ENCODE peak calls at places on chromosomes 1 and 21, in ten cellular contexts. One of them, this sample, is unnamed.

GRCh38 chr1:26701266-26701994 is 5.6 kb downstream of the ARID1A start:
- DNase-seq in Right ventricle myocardium superior: no peak
- DNase-seq in cerebellum: no peak
- DNase-seq in H9: no peak
- DNase-seq in tibial artery: no peak
- DNase-seq in ELR: peak
- DNase-seq in ACHN: no peak
- DNase-seq in fibroblast of mammary gland: peak
- DNase-seq in cardiac muscle cell: peak
- DNase-seq in kidney tubule cell: peak
- DNase-seq in this sample: peak

GRCh38 chr1:201418461-201418860 is 3.1 kb downstream of the TNNI1 start:
- DNase-seq in tibial artery: no peak
- DNase-seq in cardiac muscle cell: no peak
- DNase-seq in ACHN: no peak
- DNase-seq in ELR: no peak
- DNase-seq in fibroblast of mammary gland: no peak
- DNase-seq in cerebellum: peak
- DNase-seq in H9: no peak
- DNase-seq in kidney tubule cell: no peak
- DNase-seq in Right ventricle myocardium superior: no peak
- DNase-seq in this sample: no peak

GRCh38 chr1:20732071-20732587 is 374 bp downstream of the SH2D5 start:
- DNase-seq in tibial artery: no peak
- DNase-seq in ACHN: peak
- DNase-seq in kidney tubule cell: peak
- DNase-seq in H9: peak
- DNase-seq in cerebellum: peak
- DNase-seq in cardiac muscle cell: peak
- DNase-seq in Right ventricle myocardium superior: peak
- DNase-seq in ELR: peak
- DNase-seq in fibroblast of mammary gland: peak
- DNase-seq in this sample: peak

GRCh38 chr1:181423301-181423918 is 59.9 kb upstream of the CACNA1E start:
- DNase-seq in kidney tubule cell: peak
- DNase-seq in cardiac muscle cell: peak
- DNase-seq in H9: peak
- DNase-seq in ACHN: peak
- DNase-seq in tibial artery: no peak
- DNase-seq in cerebellum: peak
- DNase-seq in ELR: peak
- DNase-seq in Right ventricle myocardium superior: peak
- DNase-seq in fibroblast of mammary gland: peak
- DNase-seq in this sample: peak

GRCh38 chr1:176604461-176604860 is 141.5 kb downstream of the PAPPA2 start:
- DNase-seq in fibroblast of mammary gland: no peak
- DNase-seq in ELR: no peak
- DNase-seq in cardiac muscle cell: no peak
- DNase-seq in H9: no peak
- DNase-seq in kidney tubule cell: no peak
- DNase-seq in tibial artery: no peak
- DNase-seq in cerebellum: no peak
- DNase-seq in ACHN: no peak
- DNase-seq in Right ventricle myocardium superior: no peak
- DNase-seq in this sample: no peak

GRCh38 chr1:25733271-25733670 is 66.7 kb upstream of the SELENON start:
- DNase-seq in cardiac muscle cell: no peak
- DNase-seq in ACHN: no peak
- DNase-seq in cerebellum: no peak
- DNase-seq in fibroblast of mammary gland: no peak
- DNase-seq in ELR: no peak
- DNase-seq in kidney tubule cell: no peak
- DNase-seq in Right ventricle myocardium superior: no peak
- DNase-seq in H9: no peak
- DNase-seq in tibial artery: no peak
- DNase-seq in this sample: no peak

GRCh38 chr1:7845761-7846160 is 7.1 kb downstream of the UTS2 start:
- DNase-seq in cardiac muscle cell: peak
- DNase-seq in kidney tubule cell: no peak
- DNase-seq in cerebellum: no peak
- DNase-seq in fibroblast of mammary gland: no peak
- DNase-seq in tibial artery: no peak
- DNase-seq in Right ventricle myocardium superior: no peak
- DNase-seq in H9: no peak
- DNase-seq in ACHN: no peak
- DNase-seq in ELR: peak
- DNase-seq in this sample: no peak

GRCh38 chr1:91830242-91831131 is 55.5 kb downstream of the TGFBR3 start:
- DNase-seq in ACHN: peak
- DNase-seq in Right ventricle myocardium superior: peak
- DNase-seq in kidney tubule cell: peak
- DNase-seq in tibial artery: peak
- DNase-seq in H9: no peak
- DNase-seq in cardiac muscle cell: peak
- DNase-seq in ELR: peak
- DNase-seq in fibroblast of mammary gland: peak
- DNase-seq in cerebellum: no peak
- DNase-seq in this sample: peak

GRCh38 chr1:223707270-223708000 is 4.9 kb upstream of the CAPN2 start:
- DNase-seq in ACHN: peak
- DNase-seq in Right ventricle myocardium superior: peak
- DNase-seq in kidney tubule cell: peak
- DNase-seq in cerebellum: no peak
- DNase-seq in ELR: peak
- DNase-seq in H9: no peak
- DNase-seq in fibroblast of mammary gland: peak
- DNase-seq in cardiac muscle cell: peak
- DNase-seq in tibial artery: peak
- DNase-seq in this sample: peak

GRCh38 chr1:173420330-173420806 is 56.8 kb upstream of the PRDX6 start:
- DNase-seq in fibroblast of mammary gland: peak
- DNase-seq in kidney tubule cell: peak
- DNase-seq in tibial artery: no peak
- DNase-seq in cerebellum: no peak
- DNase-seq in cardiac muscle cell: peak
- DNase-seq in Right ventricle myocardium superior: peak
- DNase-seq in ELR: peak
- DNase-seq in ACHN: peak
- DNase-seq in H9: peak
- DNase-seq in this sample: peak

GRCh38 chr1:233304489-233305102 is 9.1 kb upstream of the PCNX2 start:
- DNase-seq in ACHN: peak
- DNase-seq in tibial artery: no peak
- DNase-seq in kidney tubule cell: peak
- DNase-seq in Right ventricle myocardium superior: no peak
- DNase-seq in ELR: peak
- DNase-seq in cerebellum: peak
- DNase-seq in cardiac muscle cell: peak
- DNase-seq in H9: no peak
- DNase-seq in fibroblast of mammary gland: peak
- DNase-seq in this sample: peak

GRCh38 chr1:12175456-12175797 is 8.6 kb downstream of the TNFRSF1B start:
- DNase-seq in kidney tubule cell: no peak
- DNase-seq in cardiac muscle cell: no peak
- DNase-seq in H9: no peak
- DNase-seq in cerebellum: no peak
- DNase-seq in fibroblast of mammary gland: no peak
- DNase-seq in tibial artery: no peak
- DNase-seq in ACHN: no peak
- DNase-seq in Right ventricle myocardium superior: no peak
- DNase-seq in ELR: no peak
- DNase-seq in this sample: no peak

GRCh38 chr1:26417111-26417510 is 6.5 kb downstream of the LIN28A start:
- DNase-seq in cardiac muscle cell: peak
- DNase-seq in cerebellum: peak
- DNase-seq in ELR: peak
- DNase-seq in H9: peak
- DNase-seq in tibial artery: peak
- DNase-seq in Right ventricle myocardium superior: peak
- DNase-seq in fibroblast of mammary gland: peak
- DNase-seq in kidney tubule cell: peak
- DNase-seq in ACHN: peak
- DNase-seq in this sample: peak

GRCh38 chr1:227729881-227730629 is 5.0 kb downstream of the JMJD4 start:
- DNase-seq in cerebellum: peak
- DNase-seq in ELR: peak
- DNase-seq in kidney tubule cell: peak
- DNase-seq in H9: peak
- DNase-seq in cardiac muscle cell: peak
- DNase-seq in Right ventricle myocardium superior: peak
- DNase-seq in ACHN: peak
- DNase-seq in tibial artery: no peak
- DNase-seq in fibroblast of mammary gland: peak
- DNase-seq in this sample: peak

GRCh38 chr1:27527223-27527856 is 37.4 kb upstream of the WASF2 start:
- DNase-seq in cerebellum: no peak
- DNase-seq in ACHN: no peak
- DNase-seq in tibial artery: peak
- DNase-seq in ELR: no peak
- DNase-seq in kidney tubule cell: no peak
- DNase-seq in Right ventricle myocardium superior: peak
- DNase-seq in cardiac muscle cell: peak
- DNase-seq in H9: peak
- DNase-seq in fibroblast of mammary gland: no peak
- DNase-seq in this sample: peak

GRCh38 chr1:184658033-184658432 is 96.6 kb downstream of the EDEM3 start:
- DNase-seq in ACHN: no peak
- DNase-seq in cardiac muscle cell: no peak
- DNase-seq in tibial artery: no peak
- DNase-seq in kidney tubule cell: no peak
- DNase-seq in fibroblast of mammary gland: no peak
- DNase-seq in ELR: no peak
- DNase-seq in cerebellum: no peak
- DNase-seq in Right ventricle myocardium superior: no peak
- DNase-seq in H9: no peak
- DNase-seq in this sample: no peak

GRCh38 chr1:20322825-20323612 is 32.3 kb downstream of the VWA5B1 start:
- DNase-seq in cerebellum: no peak
- DNase-seq in H9: no peak
- DNase-seq in ACHN: no peak
- DNase-seq in fibroblast of mammary gland: peak
- DNase-seq in cardiac muscle cell: peak
- DNase-seq in Right ventricle myocardium superior: no peak
- DNase-seq in ELR: peak
- DNase-seq in tibial artery: no peak
- DNase-seq in kidney tubule cell: no peak
- DNase-seq in this sample: no peak

GRCh38 chr1:59007820-59008598 is 224.2 kb upstream of the JUN start:
- DNase-seq in fibroblast of mammary gland: no peak
- DNase-seq in tibial artery: no peak
- DNase-seq in Right ventricle myocardium superior: no peak
- DNase-seq in ELR: no peak
- DNase-seq in cardiac muscle cell: peak
- DNase-seq in ACHN: no peak
- DNase-seq in cerebellum: no peak
- DNase-seq in kidney tubule cell: no peak
- DNase-seq in H9: peak
- DNase-seq in this sample: no peak

GRCh38 chr1:236552901-236553300 is 29.1 kb downstream of the LGALS8 start:
- DNase-seq in Right ventricle myocardium superior: no peak
- DNase-seq in tibial artery: no peak
- DNase-seq in ELR: peak
- DNase-seq in H9: no peak
- DNase-seq in ACHN: no peak
- DNase-seq in fibroblast of mammary gland: no peak
- DNase-seq in cerebellum: no peak
- DNase-seq in cardiac muscle cell: no peak
- DNase-seq in kidney tubule cell: no peak
- DNase-seq in this sample: no peak

GRCh38 chr1:209853677-209854076 is 25.9 kb downstream of the UTP25 start:
- DNase-seq in fibroblast of mammary gland: no peak
- DNase-seq in tibial artery: no peak
- DNase-seq in kidney tubule cell: no peak
- DNase-seq in H9: no peak
- DNase-seq in ACHN: no peak
- DNase-seq in cerebellum: no peak
- DNase-seq in Right ventricle myocardium superior: no peak
- DNase-seq in ELR: no peak
- DNase-seq in cardiac muscle cell: no peak
- DNase-seq in this sample: no peak

GRCh38 chr1:10896673-10897072 is 100.2 kb upstream of the CASZ1 start:
- DNase-seq in ACHN: no peak
- DNase-seq in H9: no peak
- DNase-seq in cerebellum: no peak
- DNase-seq in tibial artery: no peak
- DNase-seq in Right ventricle myocardium superior: peak
- DNase-seq in fibroblast of mammary gland: no peak
- DNase-seq in cardiac muscle cell: no peak
- DNase-seq in kidney tubule cell: no peak
- DNase-seq in ELR: no peak
- DNase-seq in this sample: no peak

GRCh38 chr21:45403825-45404725 is 890 bp upstream of the COL18A1 start:
- DNase-seq in fibroblast of mammary gland: peak
- DNase-seq in ELR: peak
- DNase-seq in ACHN: peak
- DNase-seq in Right ventricle myocardium superior: peak
- DNase-seq in H9: peak
- DNase-seq in cardiac muscle cell: peak
- DNase-seq in tibial artery: peak
- DNase-seq in cerebellum: no peak
- DNase-seq in kidney tubule cell: peak
- DNase-seq in this sample: peak